ENCODE peak calls at places on chromosome 16, in four cellular contexts. One of them, this sample, is unnamed.

GRCh38 chr16:16073884-16074781 is 124.7 kb downstream of the ABCC1 start:
- DNase-seq in IMR-90: peak; percentile 90
- DNase-seq in keratinocyte: no peak
- DNase-seq in MM.1S: no peak
- DNase-seq in this sample: peak; percentile 18

GRCh38 chr16:3138342-3138741 is 3.5 kb downstream of the ZNF213 start:
- DNase-seq in keratinocyte: no peak
- DNase-seq in MM.1S: no peak
- DNase-seq in IMR-90: no peak
- DNase-seq in this sample: no peak

GRCh38 chr16:5508371-5508770 is 410.8 kb upstream of the EEF2KMT start:
- DNase-seq in IMR-90: no peak
- DNase-seq in keratinocyte: no peak
- DNase-seq in MM.1S: no peak
- DNase-seq in this sample: no peak

GRCh38 chr16:51916814-51917213 is 630.1 kb downstream of the TOX3 start:
- DNase-seq in MM.1S: no peak
- DNase-seq in keratinocyte: no peak
- DNase-seq in IMR-90: no peak
- DNase-seq in this sample: no peak

GRCh38 chr16:87648236-87648635 is 45.9 kb downstream of the JPH3 start:
- DNase-seq in keratinocyte: no peak
- DNase-seq in MM.1S: no peak
- DNase-seq in IMR-90: no peak
- DNase-seq in this sample: no peak

GRCh38 chr16:77660311-77660710 is 62.0 kb upstream of the NUDT7 start:
- DNase-seq in IMR-90: peak; percentile 52
- DNase-seq in MM.1S: no peak
- DNase-seq in keratinocyte: no peak
- DNase-seq in this sample: peak; percentile 24

GRCh38 chr16:89122322-89122831 is 28.7 kb downstream of the ACSF3 start:
- DNase-seq in MM.1S: peak; percentile 90
- DNase-seq in IMR-90: no peak
- DNase-seq in keratinocyte: no peak
- DNase-seq in this sample: no peak

GRCh38 chr16:70590722-70591438 is 55.5 kb upstream of the IL34 start:
- DNase-seq in IMR-90: no peak
- DNase-seq in keratinocyte: no peak
- DNase-seq in MM.1S: no peak
- DNase-seq in this sample: no peak

GRCh38 chr16:24869033-24869432 is 23.3 kb downstream of the SLC5A11 start:
- DNase-seq in keratinocyte: no peak
- DNase-seq in MM.1S: no peak
- DNase-seq in IMR-90: no peak
- DNase-seq in this sample: no peak

GRCh38 chr16:85805442-85806045 is 6.0 kb downstream of the COX4I1 start:
- DNase-seq in MM.1S: no peak
- DNase-seq in IMR-90: no peak
- DNase-seq in keratinocyte: no peak
- DNase-seq in this sample: no peak

GRCh38 chr16:1770328-1771071 is 843 bp downstream of the NME3 start:
- DNase-seq in keratinocyte: no peak
- DNase-seq in MM.1S: no peak
- DNase-seq in IMR-90: peak; percentile 47
- DNase-seq in this sample: peak; percentile 6

GRCh38 chr16:80198265-80198994 is 342.4 kb upstream of the DYNLRB2 start:
- DNase-seq in IMR-90: peak; percentile 18
- DNase-seq in keratinocyte: no peak
- DNase-seq in MM.1S: no peak
- DNase-seq in this sample: no peak

DNA sequence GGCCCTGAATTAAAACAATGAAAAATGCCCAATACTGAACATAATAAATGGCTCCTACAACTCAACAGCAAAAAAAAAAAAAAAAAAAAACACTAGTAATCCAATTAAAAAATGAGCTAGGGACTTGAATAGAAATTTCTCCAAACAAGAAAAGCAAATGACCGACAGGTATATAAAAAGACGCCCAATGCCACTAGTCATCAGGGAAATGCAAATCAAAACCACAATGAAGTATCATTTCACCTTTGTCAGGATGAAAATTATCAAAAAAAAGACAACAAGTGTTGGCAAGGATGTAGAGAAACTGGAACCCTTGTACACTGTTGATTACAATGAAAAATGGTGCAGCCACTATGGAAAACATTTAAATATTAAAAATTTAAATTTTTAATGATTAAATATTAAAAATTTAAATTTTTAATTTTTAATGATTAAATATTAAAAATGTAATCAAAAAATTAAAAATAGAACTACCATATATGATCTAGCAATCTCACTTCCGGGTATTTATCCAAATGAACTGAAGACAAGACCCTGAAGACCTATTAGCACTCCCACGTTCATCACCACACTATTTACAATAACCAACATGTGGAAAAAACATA is 28.1 kb downstream of the BBS2 start:
- DNase-seq in MM.1S: peak; percentile 63
- DNase-seq in keratinocyte: no peak
- DNase-seq in IMR-90: no peak
- DNase-seq in this sample: no peak
- H2AFZ ChIP-seq in MM.1S: no peak overlapping the region
- H2AFZ ChIP-seq in keratinocyte: no peak overlapping the region
- H2AFZ ChIP-seq in IMR-90: no peak overlapping the region
- H2AFZ ChIP-seq in this sample: no peak overlapping the region

GRCh38 chr16:50259334-50260205 is 6.8 kb upstream of the ADCY7 start:
- DNase-seq in keratinocyte: no peak
- DNase-seq in MM.1S: no peak
- DNase-seq in IMR-90: no peak
- DNase-seq in this sample: peak; percentile 57
- H2AFZ ChIP-seq in keratinocyte: no peak overlapping the region
- H2AFZ ChIP-seq in MM.1S: no peak overlapping the region
- H2AFZ ChIP-seq in IMR-90: peak overlapping the region; percentile 10
- H2AFZ ChIP-seq in this sample: peak overlapping the region; percentile 71

DNA sequence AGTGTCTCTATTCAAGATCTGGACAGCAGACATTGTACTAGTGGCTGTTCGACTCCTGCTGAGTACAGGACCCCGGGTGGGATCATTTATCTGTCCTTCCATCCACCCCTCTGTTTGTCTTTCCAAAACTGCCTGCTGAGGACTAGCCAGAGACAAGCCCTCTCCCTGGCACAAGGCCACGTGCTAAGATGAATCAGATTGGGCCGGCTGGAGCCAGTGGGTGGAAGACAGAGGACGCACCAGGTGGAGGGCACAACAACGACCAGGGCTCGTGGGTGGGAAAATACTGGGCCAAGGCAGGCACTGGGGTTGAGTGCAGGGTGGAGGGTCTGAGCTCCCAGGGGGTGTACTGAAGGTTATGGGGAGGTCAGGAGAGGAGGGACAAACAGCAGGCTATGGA is 1.4 kb upstream of the CA7 start:
- DNase-seq in MM.1S: no peak
- DNase-seq in IMR-90: peak; percentile 19
- DNase-seq in keratinocyte: no peak
- DNase-seq in this sample: no peak
- H2AFZ ChIP-seq in MM.1S: no peak overlapping the region
- H2AFZ ChIP-seq in IMR-90: no peak overlapping the region
- H2AFZ ChIP-seq in keratinocyte: no peak overlapping the region
- H2AFZ ChIP-seq in this sample: no peak overlapping the region

DNA sequence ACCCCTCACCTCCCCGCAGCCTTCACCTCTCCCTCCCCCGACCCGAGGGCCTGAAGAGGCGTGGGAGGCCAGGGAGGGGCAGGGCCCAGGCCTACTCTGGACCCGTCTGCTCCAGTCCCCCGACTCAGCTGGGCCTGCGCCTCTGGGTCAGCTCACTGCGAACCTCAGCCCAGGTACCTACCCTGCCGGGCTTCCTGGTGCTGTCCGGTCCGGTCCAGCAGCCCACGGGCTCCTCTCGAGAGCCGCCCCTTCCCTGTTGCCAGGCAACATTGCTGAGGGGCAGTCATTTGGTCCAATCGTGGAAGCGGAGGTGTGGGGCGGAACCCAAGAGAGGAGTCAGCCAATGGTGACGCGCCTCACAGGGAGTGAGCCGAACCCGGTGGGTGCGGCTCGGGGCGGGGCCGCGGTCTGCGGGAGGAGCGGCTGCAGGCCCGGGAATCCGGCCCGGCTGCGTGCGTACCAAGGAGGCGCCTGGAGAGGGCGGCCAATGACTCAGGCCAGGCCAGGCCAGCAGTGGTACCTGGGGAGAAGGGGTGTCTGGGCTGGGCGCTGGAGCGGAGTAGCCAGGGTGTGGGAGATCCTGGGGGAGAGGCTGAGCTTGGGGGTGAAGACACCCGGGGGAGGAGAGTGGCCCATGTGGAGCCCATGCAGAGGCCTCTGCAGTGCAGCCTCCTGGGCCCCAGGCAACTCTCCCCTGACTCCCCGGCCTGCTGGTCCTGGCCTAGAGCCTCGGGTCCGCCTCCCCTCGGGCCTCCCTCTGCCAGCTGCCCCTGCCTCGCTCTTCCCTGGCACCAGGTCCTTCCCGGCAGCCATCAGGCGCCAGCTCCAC is at the start of gene MEAK7:
- DNase-seq in MM.1S: peak; percentile 92
- DNase-seq in keratinocyte: peak; percentile 96
- DNase-seq in IMR-90: peak; percentile 98
- DNase-seq in this sample: peak; percentile 98
- H2AFZ ChIP-seq in MM.1S: peak within 1 kb of the TSS; percentile 78
- H2AFZ ChIP-seq in keratinocyte: peak within 1 kb of the TSS; percentile 54
- H2AFZ ChIP-seq in IMR-90: peak within 1 kb of the TSS; percentile 99
- H2AFZ ChIP-seq in this sample: peak within 1 kb of the TSS; percentile 98

DNA sequence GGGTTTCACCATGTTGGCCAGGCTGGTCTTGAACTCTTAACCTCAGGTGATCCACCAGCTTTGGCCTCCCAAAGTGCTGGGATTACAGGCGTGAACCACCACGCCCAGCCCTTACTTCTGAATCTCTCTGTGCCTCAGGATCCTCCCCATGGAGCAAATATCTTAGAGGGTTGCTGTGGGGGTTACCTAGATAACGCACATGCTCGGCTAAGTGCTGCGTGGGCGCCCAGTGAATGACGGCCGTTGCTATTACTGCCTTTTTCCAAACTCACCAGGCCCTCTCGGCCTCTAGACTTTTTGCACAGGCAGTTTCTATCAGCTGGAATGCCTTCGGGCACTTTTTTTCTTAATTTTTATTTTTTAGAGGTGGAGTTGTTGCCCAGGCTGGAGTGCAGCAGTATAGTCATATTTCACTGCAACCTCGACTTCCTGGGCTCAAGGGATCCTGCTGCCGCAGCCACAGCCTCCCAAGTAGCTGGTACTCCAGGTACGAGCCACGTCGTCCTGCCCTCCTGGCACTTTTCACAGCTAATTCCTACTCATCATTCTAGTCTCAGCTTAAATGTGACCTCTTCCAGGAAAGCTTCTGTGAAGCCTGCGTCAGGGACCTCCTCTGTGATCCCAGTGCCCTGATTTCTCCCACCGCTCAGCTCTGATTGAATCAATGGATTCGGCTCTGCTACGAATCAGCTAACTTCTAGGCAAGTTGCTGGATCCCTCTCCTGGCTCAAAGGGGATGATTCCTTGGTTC is 8.6 kb downstream of the CCDC102A start:
- DNase-seq in IMR-90: no peak
- DNase-seq in MM.1S: no peak
- DNase-seq in keratinocyte: no peak
- DNase-seq in this sample: no peak
- H2AFZ ChIP-seq in IMR-90: no peak overlapping the region
- H2AFZ ChIP-seq in MM.1S: no peak overlapping the region
- H2AFZ ChIP-seq in keratinocyte: no peak overlapping the region
- H2AFZ ChIP-seq in this sample: no peak overlapping the region

DNA sequence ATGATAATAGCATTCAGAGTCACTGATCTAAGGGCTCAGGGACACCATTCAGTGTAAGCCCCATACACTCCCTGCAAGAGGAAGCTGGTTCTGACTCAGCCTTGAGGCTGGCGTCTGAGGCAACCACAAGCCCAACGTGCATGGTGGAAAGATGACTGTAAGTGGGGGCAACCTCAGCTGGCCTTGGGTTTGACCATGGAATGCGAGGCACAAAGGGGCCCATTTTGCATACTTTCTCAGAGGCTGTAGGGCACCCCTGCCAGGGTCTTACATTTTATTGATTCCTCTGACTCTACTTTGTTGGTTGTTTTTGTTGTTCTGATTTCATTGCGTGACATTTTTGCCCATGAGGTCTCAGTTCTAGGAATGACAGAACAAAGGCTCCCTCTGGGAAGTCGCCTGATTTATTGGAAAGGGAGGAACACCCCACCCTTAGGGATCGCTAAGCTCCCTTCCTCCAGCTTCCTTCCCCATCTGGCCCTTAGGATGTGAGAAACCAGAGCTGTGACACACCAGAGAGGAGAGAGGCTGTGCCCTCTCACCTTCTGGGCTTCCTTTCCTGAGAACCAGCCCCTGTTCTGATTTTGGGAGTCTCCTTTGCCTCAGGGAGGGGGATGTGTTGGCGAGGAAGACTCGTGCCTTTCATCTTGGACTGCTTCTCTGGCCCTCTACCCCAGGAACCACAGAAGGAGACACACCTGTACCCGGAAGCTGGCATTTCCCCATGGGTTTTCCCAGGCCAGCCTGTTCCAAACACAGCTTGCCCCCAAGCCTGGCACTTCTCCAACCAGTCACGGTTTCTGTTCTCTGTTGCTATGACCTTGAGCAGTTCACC is 5.6 kb upstream of the CIITA start:
- DNase-seq in keratinocyte: no peak
- DNase-seq in IMR-90: peak; percentile 92
- DNase-seq in MM.1S: peak; percentile 23
- DNase-seq in this sample: no peak
- H2AFZ ChIP-seq in keratinocyte: no peak overlapping the region
- H2AFZ ChIP-seq in IMR-90: peak overlapping the region; percentile 74
- H2AFZ ChIP-seq in MM.1S: no peak overlapping the region
- H2AFZ ChIP-seq in this sample: no peak overlapping the region

GRCh38 chr16:54489225-54489781 is 202.7 kb upstream of the IRX3 start:
- DNase-seq in keratinocyte: no peak
- DNase-seq in MM.1S: no peak
- DNase-seq in IMR-90: no peak
- DNase-seq in this sample: no peak
- H2AFZ ChIP-seq in keratinocyte: no peak overlapping the region
- H2AFZ ChIP-seq in MM.1S: no peak overlapping the region
- H2AFZ ChIP-seq in IMR-90: no peak overlapping the region
- H2AFZ ChIP-seq in this sample: no peak overlapping the region

This sample was measured in neuronal stem cell.